ENCODE peak calls at places on chromosomes 16 and 17, in seven cellular contexts. Z, X, W, E, R, L and U are unnamed samples.

GRCh38 chr17:59129814-59130213 is 23.1 kb upstream of the TRIM37 start:
- DNase-seq in R (no peak), L (no peak), E (no peak), W (no peak), Z (no peak), X (no peak), U (no peak)

GRCh38 chr16:4081577-4082021 is 34.6 kb downstream of the ADCY9 start:
- DNase-seq in E (no peak), L (peak; percentile 41), X (peak; percentile 42), R (no peak), Z (peak; percentile 13), W (no peak), U (no peak)

GRCh38 chr17:29929006-29929543 is 953 bp downstream of the SSH2 start:
- DNase-seq in X (peak; percentile 73), R (peak; percentile 14), E (no peak), L (peak; percentile 42), Z (no peak), W (peak; percentile 57), U (peak; percentile 28)

GRCh38 chr17:39753514-39754160 is 15.9 kb downstream of the GRB7 start:
- DNase-seq in R (no peak), W (no peak), Z (no peak), X (peak; percentile 71), L (peak; percentile 70), E (peak; percentile 67), U (no peak)

GRCh38 chr16:81645303-81645702 is 133.8 kb upstream of the PLCG2 start:
- DNase-seq in W (peak; percentile 67), Z (no peak), E (no peak), X (no peak), R (no peak), L (no peak), U (peak; percentile 80)

GRCh38 chr16:84503751-84504395 is 586 bp downstream of the MEAK7 start:
- DNase-seq in E (peak; percentile 31), L (no peak), R (no peak), Z (no peak), W (peak; percentile 47), X (no peak), U (peak; percentile 58)

GRCh38 chr16:78179666-78180065 is 80.2 kb downstream of the WWOX start:
- DNase-seq in E (no peak), W (no peak), X (no peak), Z (no peak), L (no peak), R (no peak), U (no peak)

GRCh38 chr16:35342012-35342411 is 1882.6 kb downstream of the TP53TG3F start:
- DNase-seq in X (no peak), E (no peak), R (no peak), Z (no peak), W (no peak), L (no peak), U (no peak)

GRCh38 chr17:80224098-80224497 is 3.9 kb downstream of the SLC26A11 start:
- DNase-seq in R (no peak), E (no peak), Z (no peak), L (no peak), W (no peak), X (no peak), U (no peak)

GRCh38 chr17:17462048-17462824 is 14.6 kb upstream of the MED9 start:
- DNase-seq in X (no peak), W (no peak), R (no peak), Z (no peak), L (no peak), E (no peak), U (no peak)

GRCh38 chr16:51175081-51175480 is 24.0 kb upstream of the SALL1 start:
- DNase-seq in X (no peak), R (no peak), Z (no peak), E (no peak), L (no peak), W (no peak), U (no peak)

GRCh38 chr17:64146418-64147109 is 16.6 kb upstream of the ERN1 start:
- DNase-seq in Z (peak; percentile 24), R (peak; percentile 39), L (peak; percentile 53), E (peak; percentile 36), W (peak; percentile 61), X (peak; percentile 68), U (peak; percentile 79)

GRCh38 chr17:63698886-63699637 is 863 bp downstream of the LIMD2 start:
- DNase-seq in E (peak; percentile 78), L (peak; percentile 94), X (peak; percentile 98), R (no peak), Z (peak; percentile 83), W (no peak), U (no peak)

GRCh38 chr17:79207957-79208356 is 133.3 kb downstream of the ENGASE start:
- DNase-seq in R (no peak), Z (no peak), W (no peak), L (no peak), X (no peak), E (no peak), U (no peak)

GRCh38 chr17:9241371-9241712 is 220.0 kb downstream of the NTN1 start:
- DNase-seq in R (no peak), E (no peak), X (no peak), Z (no peak), L (no peak), W (no peak), U (no peak)

GRCh38 chr17:73722163-73722562 is 77.9 kb upstream of the SDK2 start:
- DNase-seq in E (no peak), W (no peak), R (no peak), Z (peak; percentile 6), L (peak; percentile 82), X (peak; percentile 85), U (no peak)

GRCh38 chr17:32917842-32918241 is 10.1 kb upstream of the TMEM98 start:
- DNase-seq in L (no peak), E (no peak), X (no peak), W (no peak), Z (no peak), R (no peak), U (no peak)

GRCh38 chr16:86865866-86866675 is 287.7 kb downstream of the FOXL1 start:
- DNase-seq in L (no peak), R (no peak), X (no peak), W (peak; percentile 77), E (no peak), Z (no peak), U (no peak)

GRCh38 chr17:32786169-32786568 is 90.8 kb downstream of the MYO1D start:
- DNase-seq in L (no peak), Z (no peak), E (no peak), X (no peak), R (no peak), W (no peak), U (no peak)

GRCh38 chr17:53142890-53143289 is 679.8 kb upstream of the KIF2B start:
- DNase-seq in R (peak; percentile 82), Z (no peak), X (no peak), L (no peak), E (no peak), W (peak; percentile 3), U (peak; percentile 17)

GRCh38 chr16:58047557-58048348 is 22.2 kb downstream of the MMP15 start:
- DNase-seq in W (no peak), L (no peak), E (no peak), X (no peak), R (no peak), Z (no peak), U (no peak)